ENCODE peak calls at places on chromosomes 12 and 14, in four cellular contexts. One of them, this sample, is unnamed. For H3K36me3, the result is how much of the 10 kb centered on the place peaks cover.

GRCh38 chr14:23640524-23641141 is 4.5 kb downstream of the DHRS2 start:
- DNase-seq in GM12878: no peak
- DNase-seq in cardiac muscle cell: peak
- DNase-seq in ovary: peak
- DNase-seq in this sample: no peak

GRCh38 chr14:95222151-95222631 is 64.9 kb upstream of the DICER1 start:
- DNase-seq in GM12878: no peak
- DNase-seq in ovary: no peak
- DNase-seq in cardiac muscle cell: peak
- DNase-seq in this sample: no peak

GRCh38 chr12:128783129-128783574 is 40.6 kb downstream of the SLC15A4 start:
- DNase-seq in cardiac muscle cell: no peak
- DNase-seq in GM12878: no peak
- DNase-seq in ovary: no peak
- DNase-seq in this sample: no peak

GRCh38 chr14:104974146-104974541 is 4.0 kb downstream of the AHNAK2 start:
- DNase-seq in GM12878: no peak
- DNase-seq in ovary: no peak
- DNase-seq in cardiac muscle cell: no peak
- DNase-seq in this sample: no peak

GRCh38 chr14:77979666-77980351 is 179.9 kb downstream of the ADCK1 start:
- DNase-seq in ovary: no peak
- DNase-seq in cardiac muscle cell: no peak
- DNase-seq in GM12878: no peak
- DNase-seq in this sample: no peak

GRCh38 chr14:26765768-26766550 is 168.1 kb upstream of the NOVA1 start:
- DNase-seq in ovary: no peak
- DNase-seq in cardiac muscle cell: peak
- DNase-seq in GM12878: no peak
- DNase-seq in this sample: no peak

GRCh38 chr12:72095025-72095424 is 156.4 kb downstream of the TPH2 start:
- DNase-seq in GM12878: no peak
- DNase-seq in cardiac muscle cell: no peak
- DNase-seq in ovary: no peak
- DNase-seq in this sample: no peak

GRCh38 chr12:94663702-94664101 is 13.3 kb upstream of the TMCC3 start:
- DNase-seq in GM12878: no peak
- DNase-seq in ovary: no peak
- DNase-seq in cardiac muscle cell: no peak
- DNase-seq in this sample: no peak

GRCh38 chr12:58833844-58834243 is 86.5 kb downstream of the LRIG3 start:
- DNase-seq in cardiac muscle cell: no peak
- DNase-seq in ovary: no peak
- DNase-seq in GM12878: no peak
- DNase-seq in this sample: no peak

GRCh38 chr12:16347391-16348298 is at the start of gene MGST1:
- DNase-seq in cardiac muscle cell: peak
- DNase-seq in ovary: no peak
- DNase-seq in GM12878: peak
- DNase-seq in this sample: peak

GRCh38 chr14:55141812-55142211 is 12.8 kb downstream of the LGALS3 start:
- DNase-seq in cardiac muscle cell: no peak
- DNase-seq in ovary: no peak
- DNase-seq in GM12878: no peak
- DNase-seq in this sample: no peak

GRCh38 chr12:79993106-79993862 is 58.4 kb upstream of the PPP1R12A start:
- DNase-seq in ovary: no peak
- DNase-seq in GM12878: no peak
- DNase-seq in cardiac muscle cell: no peak
- DNase-seq in this sample: no peak

GRCh38 chr12:123126294-123127144 is 24.4 kb downstream of the PITPNM2 start:
- DNase-seq in GM12878: no peak
- DNase-seq in ovary: peak
- DNase-seq in cardiac muscle cell: peak
- DNase-seq in this sample: no peak

GRCh38 chr14:76644875-76645518 is 116.3 kb upstream of the VASH1 start:
- DNase-seq in GM12878: no peak
- DNase-seq in ovary: no peak
- DNase-seq in cardiac muscle cell: peak
- DNase-seq in this sample: peak

GRCh38 chr12:31832740-31833540 is 104.1 kb upstream of the AMN1 start:
- DNase-seq in GM12878: peak
- DNase-seq in ovary: no peak
- DNase-seq in cardiac muscle cell: no peak
- DNase-seq in this sample: peak

GRCh38 chr12:85273411-85274075 is 6.5 kb upstream of the ALX1 start:
- DNase-seq in GM12878: no peak
- DNase-seq in cardiac muscle cell: no peak
- DNase-seq in ovary: no peak
- DNase-seq in this sample: no peak

GRCh38 chr12:125276567-125276966 is 211.3 kb downstream of the AACS start:
- DNase-seq in ovary: no peak
- DNase-seq in GM12878: no peak
- DNase-seq in cardiac muscle cell: no peak
- DNase-seq in this sample: no peak

GRCh38 chr14:89027097-89027740 is 202.8 kb downstream of the TTC8 start:
- DNase-seq in GM12878: no peak
- DNase-seq in ovary: peak
- DNase-seq in cardiac muscle cell: peak
- DNase-seq in this sample: peak

GRCh38 chr14:75630695-75631452 is 29.8 kb downstream of the ERG28 start:
- DNase-seq in cardiac muscle cell: no peak
- DNase-seq in GM12878: no peak
- DNase-seq in ovary: no peak
- DNase-seq in this sample: no peak

GRCh38 chr14:23175823-23176222 is 7.6 kb downstream of the SLC7A8 start:
- DNase-seq in cardiac muscle cell: peak
- DNase-seq in GM12878: no peak
- DNase-seq in ovary: no peak
- DNase-seq in this sample: no peak

GRCh38 chr12:119687344-119687865 is 19.5 kb downstream of the PRKAB1 start:
- DNase-seq in GM12878: no peak
- DNase-seq in cardiac muscle cell: no peak
- DNase-seq in ovary: no peak
- DNase-seq in this sample: no peak

GRCh38 chr14:50013934-50014333 is 102.4 kb downstream of the VCPKMT start:
- DNase-seq in GM12878: no peak
- DNase-seq in ovary: no peak
- DNase-seq in cardiac muscle cell: no peak
- DNase-seq in this sample: no peak

GRCh38 chr14:85530626-85531025 is 682 bp downstream of the FLRT2 start:
- DNase-seq in ovary: no peak
- DNase-seq in GM12878: no peak
- DNase-seq in cardiac muscle cell: no peak
- DNase-seq in this sample: no peak

GRCh38 chr14:85528080-85528881 is 1.7 kb upstream of the FLRT2 start:
- DNase-seq in ovary: peak
- DNase-seq in cardiac muscle cell: peak
- DNase-seq in GM12878: no peak
- DNase-seq in this sample: no peak

GRCh38 chr14:85528882-85529585 is 910 bp upstream of the FLRT2 start:
- DNase-seq in ovary: peak
- DNase-seq in cardiac muscle cell: peak
- DNase-seq in GM12878: no peak
- DNase-seq in this sample: no peak

GRCh38 chr14:85531141-85531593 is 1.2 kb downstream of the FLRT2 start:
- DNase-seq in GM12878: no peak
- DNase-seq in ovary: peak
- DNase-seq in cardiac muscle cell: peak
- DNase-seq in this sample: no peak

DNA sequence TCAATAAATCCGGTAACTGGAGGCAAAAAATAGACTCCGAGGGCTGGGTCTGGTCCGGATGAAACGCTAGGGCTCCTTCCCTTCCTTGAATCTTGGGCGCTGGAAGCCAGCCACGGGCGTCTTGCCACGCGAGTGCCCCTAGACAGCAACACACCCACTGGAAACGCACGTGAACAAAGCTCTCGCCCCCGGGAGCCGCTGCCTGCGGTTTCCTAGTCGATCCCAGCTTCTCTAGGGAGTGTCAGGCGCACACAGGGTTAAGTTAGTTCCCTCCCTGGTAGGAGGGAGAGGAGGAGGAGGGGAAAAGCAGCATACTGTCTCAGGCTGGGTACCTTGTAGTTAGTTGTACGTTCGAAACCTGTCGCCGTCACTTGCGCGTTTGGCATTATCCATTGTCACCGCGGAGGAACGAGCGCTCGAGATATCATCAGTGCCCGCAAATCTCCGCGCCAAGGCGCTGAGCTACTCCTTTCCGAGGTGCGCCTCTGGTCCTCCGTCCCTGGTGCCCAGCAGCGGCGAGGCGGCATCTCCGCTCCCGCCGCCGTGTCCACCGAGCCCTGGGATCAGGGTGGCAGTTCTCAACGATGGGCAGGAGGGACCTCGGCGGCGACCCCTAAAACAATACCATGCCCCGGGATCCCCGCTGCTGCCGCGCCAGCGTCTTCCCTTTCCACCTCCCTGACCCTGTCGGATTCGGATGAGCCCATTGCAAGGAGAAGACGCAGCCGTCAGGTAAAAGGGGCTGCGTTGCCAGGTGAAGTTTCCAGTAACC is at the start of gene FLRT2:
- DNase-seq in GM12878: no peak
- DNase-seq in ovary: peak
- DNase-seq in cardiac muscle cell: peak
- DNase-seq in this sample: no peak
- H3K4me3 ChIP-seq in GM12878: no peak
- H3K4me3 ChIP-seq in ovary: peak
- H3K4me3 ChIP-seq in cardiac muscle cell: peak
- H3K4me3 ChIP-seq in this sample: no peak

GRCh38 chr12:1117970-1118563 is 127.0 kb downstream of the ERC1 start:
- DNase-seq in cardiac muscle cell: peak
- DNase-seq in ovary: peak
- DNase-seq in GM12878: no peak
- DNase-seq in this sample: peak
- TF ChIP-seq CTCF in cardiac muscle cell: peak
- TF ChIP-seq CTCF in ovary: peak
- TF ChIP-seq CTCF in GM12878: peak
- TF ChIP-seq CTCF in this sample: peak

DNA sequence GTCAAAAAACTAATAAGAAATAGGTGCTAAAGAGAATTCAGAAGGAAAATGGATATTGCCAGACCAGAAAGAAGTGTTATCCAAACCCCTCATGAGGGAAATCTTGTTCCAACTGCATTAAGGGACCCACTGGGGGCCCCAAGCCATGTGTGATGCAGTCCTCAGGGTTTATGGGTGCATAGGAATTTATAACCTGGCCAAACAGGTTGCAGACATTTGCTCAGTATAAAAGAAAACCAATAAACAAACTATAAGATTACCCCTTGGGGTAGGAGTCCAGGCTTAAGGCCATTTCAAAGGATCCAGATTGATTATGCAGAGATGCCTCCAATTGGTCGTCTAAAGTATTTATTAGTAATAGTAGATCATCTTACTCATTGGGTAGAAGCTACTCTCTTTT is 240.9 kb upstream of the DIO3 start:
- DNase-seq in cardiac muscle cell: no peak
- DNase-seq in GM12878: no peak
- DNase-seq in ovary: no peak
- DNase-seq in this sample: no peak
- H3K36me3 ChIP-seq in cardiac muscle cell: under half
- H3K36me3 ChIP-seq in GM12878: under half
- H3K36me3 ChIP-seq in ovary: under half
- H3K36me3 ChIP-seq in this sample: under half

DNA sequence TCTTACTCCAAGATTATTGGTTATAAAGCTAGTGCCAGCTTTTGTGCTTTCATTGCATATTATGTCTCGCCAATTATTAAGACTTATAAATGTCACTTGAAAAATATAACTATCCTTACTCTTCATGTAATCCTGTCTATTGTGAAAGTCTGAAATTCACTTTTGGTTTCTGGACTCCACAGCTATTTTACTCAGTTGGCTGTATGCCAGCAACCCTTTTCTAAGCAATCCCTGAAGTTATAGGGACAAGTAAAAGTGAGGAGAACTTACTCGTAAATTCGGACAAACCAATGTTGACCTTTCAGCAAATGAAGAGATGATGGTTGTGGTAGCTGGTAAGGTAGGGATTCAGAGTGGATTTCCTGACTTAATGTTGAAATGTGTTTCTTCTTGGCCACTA is 196.3 kb downstream of the NPAS3 start:
- DNase-seq in cardiac muscle cell: no peak
- DNase-seq in GM12878: no peak
- DNase-seq in ovary: no peak
- DNase-seq in this sample: no peak
- H3K4me3 ChIP-seq in cardiac muscle cell: no peak
- H3K4me3 ChIP-seq in GM12878: no peak
- H3K4me3 ChIP-seq in ovary: no peak
- H3K4me3 ChIP-seq in this sample: no peak

DNA sequence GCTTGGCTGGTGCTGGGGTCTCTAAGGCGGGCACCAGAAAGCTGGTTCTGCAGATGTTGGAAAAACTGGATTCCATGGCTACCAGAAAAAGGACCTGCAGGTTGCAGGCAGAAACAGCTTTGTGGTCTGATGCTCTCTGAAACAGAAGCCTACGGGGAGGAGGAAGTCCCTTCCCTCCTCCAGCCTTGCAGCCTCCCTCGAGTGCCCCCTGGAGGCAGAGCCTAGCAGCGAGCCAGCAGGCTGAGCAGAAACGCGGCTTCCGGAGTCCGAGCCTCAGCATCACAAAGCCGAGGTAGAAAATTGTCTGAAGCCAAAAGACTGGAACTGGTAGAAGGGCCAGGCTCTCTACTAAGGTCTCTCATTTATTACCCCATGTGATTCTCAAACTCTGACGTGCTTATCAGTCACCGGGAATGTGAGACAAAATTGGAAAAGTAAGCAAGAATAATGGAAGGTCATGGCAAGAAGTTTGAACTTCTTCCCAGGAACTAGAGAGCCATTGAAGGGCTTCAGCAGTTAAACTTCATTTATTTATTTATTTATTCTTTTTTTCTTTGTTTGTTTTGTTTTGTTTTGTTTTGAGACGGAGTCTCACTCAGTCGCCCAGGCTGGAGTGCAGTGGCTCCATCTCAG is 82.2 kb upstream of the CPSF6 start:
- DNase-seq in GM12878: peak
- DNase-seq in ovary: peak
- DNase-seq in cardiac muscle cell: peak
- DNase-seq in this sample: peak
- TF ChIP-seq CTCF in GM12878: peak
- TF ChIP-seq CTCF in ovary: peak
- TF ChIP-seq CTCF in cardiac muscle cell: peak
- TF ChIP-seq CTCF in this sample: peak

GRCh38 chr12:53289891-53290290 is 5.5 kb upstream of the PFDN5 start:
- DNase-seq in GM12878: no peak
- DNase-seq in ovary: no peak
- DNase-seq in cardiac muscle cell: no peak
- DNase-seq in this sample: no peak
- H3K36me3 ChIP-seq in GM12878: under half
- H3K36me3 ChIP-seq in ovary: under half
- H3K36me3 ChIP-seq in cardiac muscle cell: under half
- H3K36me3 ChIP-seq in this sample: under half

GRCh38 chr14:38485011-38485410 is 229.1 kb upstream of the CLEC14A start:
- DNase-seq in cardiac muscle cell: no peak
- DNase-seq in ovary: no peak
- DNase-seq in GM12878: no peak
- DNase-seq in this sample: no peak

GRCh38 chr14:38481939-38482678 is 226.2 kb upstream of the CLEC14A start:
- DNase-seq in GM12878: no peak
- DNase-seq in cardiac muscle cell: peak
- DNase-seq in ovary: no peak
- DNase-seq in this sample: no peak
- H3K4me3 ChIP-seq in GM12878: no peak
- H3K4me3 ChIP-seq in cardiac muscle cell: no peak
- H3K4me3 ChIP-seq in ovary: no peak
- H3K4me3 ChIP-seq in this sample: no peak

GRCh38 chr12:7319934-7320333 is 16.1 kb downstream of the ACSM4 start:
- DNase-seq in cardiac muscle cell: no peak
- DNase-seq in ovary: no peak
- DNase-seq in GM12878: no peak
- DNase-seq in this sample: no peak
- TF ChIP-seq CTCF in cardiac muscle cell: no peak
- TF ChIP-seq CTCF in ovary: no peak
- TF ChIP-seq CTCF in GM12878: no peak
- TF ChIP-seq CTCF in this sample: no peak